ENCODE peak calls at places on chromosomes 3 and 15, in four cellular contexts. D is A549, O is IMR-90, Z is K562. B is an unnamed sample.

GRCh38 chr3:124939661-124940060 is 5.1 kb upstream of the MUC13 start:
- DNase-seq in O (no peak), Z (no peak), D (no peak), B (no peak)

GRCh38 chr15:31488437-31489204 is 162.0 kb downstream of the KLF13 start:
- DNase-seq in Z (peak), D (peak), O (peak), B (peak)

GRCh38 chr15:70505411-70505919 is 257.9 kb downstream of the UACA start:
- DNase-seq in Z (no peak), D (peak), O (peak), B (no peak)

GRCh38 chr3:127050733-127051132 is 67.8 kb downstream of the PLXNA1 start:
- DNase-seq in O (no peak), D (no peak), Z (no peak), B (no peak)

GRCh38 chr15:69318033-69318432 is 19.3 kb downstream of the PAQR5 start:
- DNase-seq in Z (no peak), D (no peak), O (no peak), B (no peak)

GRCh38 chr15:49273734-49274318 is 103.8 kb downstream of the GALK2 start:
- DNase-seq in D (no peak), O (no peak), Z (no peak), B (no peak)

GRCh38 chr3:52614689-52615088 is 71.0 kb downstream of the PBRM1 start:
- DNase-seq in O (peak), Z (no peak), D (no peak), B (no peak)

GRCh38 chr3:168579010-168579409 is 483.3 kb upstream of the GOLIM4 start:
- DNase-seq in O (no peak), D (no peak), Z (no peak), B (no peak)

GRCh38 chr15:75230524-75231371 is 27.4 kb upstream of the GOLGA6C start:
- DNase-seq in O (no peak), Z (no peak), D (no peak), B (no peak)

GRCh38 chr3:8458235-8458634 is 43.4 kb upstream of the LMCD1 start:
- DNase-seq in O (peak), Z (no peak), D (no peak), B (no peak)

GRCh38 chr3:147656023-147656422 is 246.9 kb downstream of the ZIC1 start:
- DNase-seq in Z (no peak), D (no peak), O (no peak), B (no peak)

GRCh38 chr3:53238051-53238850 is 17.6 kb downstream of the TKT start:
- DNase-seq in Z (no peak), O (peak), D (peak), B (no peak)

GRCh38 chr15:57667171-57667924 is 39.2 kb upstream of the POLR2M start:
- DNase-seq in D (peak), O (peak), Z (no peak), B (no peak)

GRCh38 chr15:42800731-42801474 is 64.0 kb upstream of the CDAN1 start:
- DNase-seq in D (peak), Z (no peak), O (no peak), B (no peak)

GRCh38 chr15:42798802-42799201 is 61.9 kb upstream of the CDAN1 start:
- DNase-seq in Z (no peak), O (no peak), D (no peak), B (no peak)

GRCh38 chr15:42802168-42802567 is 65.2 kb upstream of the CDAN1 start:
- DNase-seq in D (no peak), Z (no peak), O (no peak), B (no peak)

GRCh38 chr15:42796955-42797779 is 60.2 kb upstream of the CDAN1 start:
- DNase-seq in O (peak), Z (no peak), D (no peak), B (no peak)
- TF ChIP-seq CTCF in O (peak), Z (no peak), D (peak), B (no peak)

DNA sequence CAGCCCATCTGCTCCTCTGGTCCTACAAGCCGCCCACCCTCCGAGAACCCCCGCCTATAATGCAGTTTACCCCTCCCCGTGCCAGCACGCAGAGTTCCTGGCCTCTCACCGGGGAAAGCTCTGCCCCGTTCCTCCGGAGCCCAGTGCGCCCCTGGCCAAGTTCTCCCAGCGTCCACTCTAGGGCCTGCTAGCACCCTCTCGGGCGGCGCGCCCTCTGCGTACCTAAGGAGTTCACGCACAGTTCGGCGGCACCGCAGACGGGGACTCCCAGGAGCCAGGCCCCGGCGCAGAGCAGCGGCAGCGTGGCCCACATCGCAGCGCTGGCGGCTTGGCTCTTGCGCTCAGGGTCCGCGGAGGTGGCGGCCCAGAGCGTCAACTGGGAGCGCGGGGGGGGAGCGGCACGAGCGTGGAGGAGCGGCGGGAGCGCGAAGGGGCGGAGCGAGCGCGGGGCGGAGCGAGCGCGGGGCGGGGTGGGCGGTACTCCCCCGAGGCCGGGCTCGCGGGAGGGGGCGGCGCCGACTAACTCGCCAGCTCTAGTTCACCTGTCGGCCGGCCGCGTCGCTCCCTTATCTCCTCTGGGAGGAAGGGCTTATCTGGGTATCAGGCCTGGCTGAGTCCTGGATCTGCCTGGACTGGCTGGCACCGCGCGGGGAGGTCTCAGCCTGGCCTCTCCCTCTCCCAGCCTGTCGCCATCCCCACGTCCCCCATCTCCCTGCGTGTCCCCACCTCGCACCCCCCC is at the start of gene CTSH:
- DNase-seq in O (peak), D (peak), Z (peak), B (no peak)
- TF ChIP-seq ELK1 in O (no peak), D (no peak), Z (no peak), B (no peak)

DNA sequence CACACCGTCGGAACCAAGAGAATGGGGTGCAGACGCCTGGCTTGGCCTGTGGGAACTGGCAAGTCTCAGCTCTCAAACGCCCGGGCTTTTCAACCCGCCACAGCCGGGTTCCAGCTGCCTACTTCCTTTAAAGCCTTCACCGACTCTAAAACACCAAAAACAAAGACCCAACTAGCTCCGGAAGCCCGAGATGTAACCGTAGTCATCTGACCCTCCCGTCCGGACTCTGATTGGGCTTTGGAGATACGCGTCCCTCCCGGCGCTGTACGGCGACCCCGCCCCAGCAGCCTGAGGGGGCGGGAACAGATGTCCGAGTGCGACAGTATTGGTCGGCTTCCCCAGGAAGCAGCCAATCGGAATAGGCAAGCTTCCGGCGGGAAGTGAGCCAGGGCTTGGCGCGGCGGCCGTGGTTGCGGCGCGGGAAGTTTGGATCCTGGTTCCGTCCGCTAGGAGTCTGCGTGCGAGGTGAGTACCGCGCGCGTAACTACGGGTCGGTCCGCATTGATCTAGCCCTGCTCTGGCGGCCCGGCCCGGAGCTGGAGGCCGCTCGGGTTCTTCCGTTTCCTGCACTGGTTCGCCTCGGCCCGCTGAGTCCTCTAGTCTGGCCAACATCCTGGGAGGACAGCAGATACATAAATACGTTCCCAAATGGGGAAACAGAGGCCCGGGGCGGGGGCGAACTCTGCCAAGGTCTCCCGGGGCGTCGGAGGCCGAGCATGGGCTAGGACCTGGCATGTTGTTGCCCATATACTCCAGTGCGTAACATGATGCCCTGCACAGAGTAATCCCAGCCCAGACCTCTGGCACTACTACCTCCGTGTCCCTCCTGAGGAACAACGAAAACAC is at the start of gene BLM:
- DNase-seq in D (peak), Z (peak), O (peak), B (peak)
- TF ChIP-seq CTCF in D (no peak), Z (peak), O (peak), B (peak)

GRCh38 chr3:42572278-42572677 is 9.5 kb downstream of the SEC22C start:
- DNase-seq in Z (peak), O (peak), D (peak), B (no peak)
- TF ChIP-seq ELK1 in Z (no peak), O (no peak), D (no peak), B (no peak)

GRCh38 chr15:81225161-81225671 is 28.5 kb downstream of the IL16 start:
- DNase-seq in O (no peak), Z (no peak), D (no peak), B (no peak)

GRCh38 chr15:81229596-81229995 is 32.9 kb downstream of the IL16 start:
- DNase-seq in D (no peak), O (no peak), Z (no peak), B (no peak)

GRCh38 chr15:81223346-81223971 is 26.8 kb downstream of the IL16 start:
- DNase-seq in Z (no peak), O (no peak), D (no peak), B (no peak)

GRCh38 chr15:81224232-81224631 is 27.6 kb downstream of the IL16 start:
- DNase-seq in Z (no peak), O (no peak), D (no peak), B (no peak)

DNA sequence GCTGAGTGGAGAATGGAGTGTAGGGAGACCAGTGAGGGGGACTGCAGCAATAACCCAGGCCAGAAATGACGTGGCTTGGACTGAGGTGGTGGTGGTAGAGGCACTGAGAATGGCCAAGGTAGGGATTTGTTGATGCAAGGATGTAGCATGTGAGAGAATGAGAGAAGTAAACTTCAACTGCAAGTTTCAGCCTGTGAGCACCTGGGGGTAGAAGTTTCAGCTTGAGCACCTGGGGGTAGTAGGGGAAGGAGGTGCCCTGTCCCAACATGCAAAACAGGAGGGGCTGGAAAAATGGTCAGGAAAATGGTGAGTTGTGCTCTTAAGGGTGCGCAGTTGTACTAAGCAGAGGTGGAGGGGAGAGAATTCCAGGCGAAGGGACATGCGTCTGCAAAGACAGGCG is 31.0 kb downstream of the IL16 start:
- DNase-seq in O (no peak), Z (no peak), D (no peak), B (no peak)
- TF ChIP-seq CTCF in O (no peak), Z (no peak), D (no peak), B (no peak)

GRCh38 chr3:136211547-136211946 is 15.4 kb upstream of the MSL2 start:
- DNase-seq in Z (no peak), O (no peak), D (no peak), B (no peak)

GRCh38 chr3:136207741-136208140 is 11.6 kb upstream of the MSL2 start:
- DNase-seq in D (no peak), Z (no peak), O (no peak), B (no peak)

DNA sequence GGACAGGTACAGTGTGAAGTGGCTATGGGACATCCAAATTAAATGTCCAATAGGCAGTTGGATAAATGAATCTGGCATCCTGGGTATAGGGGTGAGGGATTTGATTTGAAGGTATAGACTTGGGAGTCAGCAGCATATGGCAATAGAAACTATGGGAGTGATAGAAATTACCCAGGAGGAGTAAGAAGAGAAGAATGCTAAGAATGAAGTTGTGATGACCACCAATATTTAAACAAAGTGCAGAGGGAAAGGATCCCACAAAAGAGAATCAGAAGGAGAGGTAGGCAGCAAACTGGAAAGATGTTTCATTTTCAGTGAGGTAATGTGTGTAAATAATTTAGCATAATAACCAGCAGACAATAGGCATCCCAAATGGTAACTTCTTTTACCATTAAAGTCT is 13.8 kb upstream of the MSL2 start:
- DNase-seq in Z (no peak), O (peak), D (no peak), B (no peak)
- TF ChIP-seq ELK1 in Z (no peak), O (no peak), D (no peak), B (no peak)

GRCh38 chr3:64248247-64248646 is 23.0 kb upstream of the PRICKLE2 start:
- DNase-seq in Z (no peak), O (no peak), D (no peak), B (peak)

GRCh38 chr3:64242435-64242834 is 17.2 kb upstream of the PRICKLE2 start:
- DNase-seq in Z (no peak), O (no peak), D (no peak), B (no peak)

GRCh38 chr3:64240445-64240844 is 15.2 kb upstream of the PRICKLE2 start:
- DNase-seq in Z (no peak), O (no peak), D (no peak), B (no peak)

GRCh38 chr3:64240959-64241358 is 15.7 kb upstream of the PRICKLE2 start:
- DNase-seq in Z (no peak), O (no peak), D (no peak), B (no peak)

GRCh38 chr3:64244011-64244942 is 19.0 kb upstream of the PRICKLE2 start:
- DNase-seq in Z (peak), D (peak), O (no peak), B (no peak)
- TF ChIP-seq CTCF in Z (peak), D (peak), O (peak), B (peak)

GRCh38 chr3:134797080-134797801 is 2.2 kb downstream of the EPHB1 start:
- DNase-seq in D (no peak), Z (no peak), O (no peak), B (no peak)

GRCh38 chr3:134797816-134798451 is 2.9 kb downstream of the EPHB1 start:
- DNase-seq in O (no peak), D (no peak), Z (no peak), B (no peak)

GRCh38 chr3:134798681-134799311 is 3.7 kb downstream of the EPHB1 start:
- DNase-seq in D (no peak), O (no peak), Z (no peak), B (peak)

GRCh38 chr3:134801204-134801958 is 6.3 kb downstream of the EPHB1 start:
- DNase-seq in O (no peak), Z (no peak), D (no peak), B (no peak)

DNA sequence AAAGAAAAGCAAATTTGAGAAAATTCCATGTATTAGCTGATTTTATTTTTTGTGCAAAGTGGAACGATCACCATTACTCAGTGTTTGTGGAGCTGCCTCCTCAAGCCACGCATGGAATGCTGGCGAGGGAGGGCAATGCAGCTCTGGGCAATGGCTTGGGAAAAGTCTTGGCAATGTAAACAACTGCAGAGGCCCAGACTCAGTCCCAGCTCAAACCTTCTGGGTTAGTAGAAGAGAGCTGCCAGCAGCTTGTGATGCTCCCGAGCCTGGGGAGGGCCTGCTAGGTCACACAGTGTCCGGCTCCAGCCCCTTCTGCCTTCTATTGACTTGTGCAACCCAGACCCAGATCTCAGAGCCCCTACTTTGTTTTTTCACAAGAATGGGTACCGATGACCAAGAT is 4.3 kb downstream of the EPHB1 start:
- DNase-seq in O (peak), D (no peak), Z (no peak), B (no peak)
- TF ChIP-seq ELK1 in O (no peak), D (no peak), Z (no peak), B (no peak)

GRCh38 chr3:138051946-138052802 is 42.2 kb downstream of the CLDN18 start:
- DNase-seq in O (peak), Z (peak), D (peak), B (no peak)

GRCh38 chr3:138046084-138046483 is 36.1 kb downstream of the CLDN18 start:
- DNase-seq in Z (no peak), D (no peak), O (no peak), B (no peak)

GRCh38 chr3:138047596-138048195 is 37.7 kb downstream of the CLDN18 start:
- DNase-seq in D (no peak), Z (no peak), O (no peak), B (no peak)

GRCh38 chr3:138046955-138047354 is 37.0 kb downstream of the CLDN18 start:
- DNase-seq in D (no peak), Z (no peak), O (no peak), B (peak)

GRCh38 chr3:138049157-138049919 is 39.4 kb downstream of the CLDN18 start:
- DNase-seq in O (peak), D (no peak), Z (no peak), B (no peak)
- TF ChIP-seq CTCF in O (peak), D (no peak), Z (peak), B (peak)

DNA sequence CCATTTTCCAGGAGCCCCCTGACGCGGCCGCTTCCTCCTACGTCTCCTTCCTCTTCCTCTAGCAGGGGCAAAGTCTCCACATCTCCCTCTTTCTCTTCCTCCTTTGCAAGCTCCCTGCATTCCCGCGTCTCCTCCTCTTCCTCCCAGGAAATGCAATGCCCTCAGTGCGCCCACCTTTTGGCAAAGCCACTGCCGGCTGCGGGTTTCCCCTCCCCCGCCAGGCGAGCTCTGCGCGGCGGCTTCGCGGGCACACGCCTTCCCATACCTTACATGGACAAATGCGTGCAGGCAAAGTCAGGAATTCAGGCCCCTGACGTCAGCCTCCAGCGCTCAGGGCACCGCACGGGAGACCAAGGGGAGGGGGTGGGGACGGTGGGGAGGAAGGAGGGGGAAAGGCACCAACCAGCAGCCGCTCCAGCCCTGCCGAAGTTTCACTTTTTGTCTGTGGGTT is 434 bp upstream of the LPP start:
- DNase-seq in D (peak), O (peak), Z (no peak), B (no peak)
- TF ChIP-seq ELK1 in D (no peak), O (no peak), Z (no peak), B (no peak)